ENCODE peak calls at places on chromosome 16, in five cellular contexts. One of them, this sample, is unnamed.

GRCh38 chr16:24688359-24688758 is 41.1 kb upstream of the TNRC6A start:
- DNase-seq in SK-N-SH: no peak
- DNase-seq in GM12878: no peak
- DNase-seq in K562: no peak
- DNase-seq in HepG2: no peak
- DNase-seq in this sample: no peak

GRCh38 chr16:4591191-4591590 is 23.5 kb downstream of the UBALD1 start:
- DNase-seq in HepG2: no peak
- DNase-seq in SK-N-SH: no peak
- DNase-seq in K562: no peak
- DNase-seq in GM12878: no peak
- DNase-seq in this sample: no peak

GRCh38 chr16:86391987-86392386 is 118.3 kb upstream of the FOXF1 start:
- DNase-seq in K562: no peak
- DNase-seq in HepG2: no peak
- DNase-seq in SK-N-SH: no peak
- DNase-seq in GM12878: no peak
- DNase-seq in this sample: no peak

GRCh38 chr16:30786936-30787612 is at the start of gene ZNF629:
- DNase-seq in HepG2: peak
- DNase-seq in K562: peak
- DNase-seq in SK-N-SH: peak
- DNase-seq in GM12878: no peak
- DNase-seq in this sample: no peak

GRCh38 chr16:19601083-19601976 is 45.8 kb downstream of the VPS35L start:
- DNase-seq in K562: peak
- DNase-seq in HepG2: peak
- DNase-seq in GM12878: no peak
- DNase-seq in SK-N-SH: peak
- DNase-seq in this sample: peak

GRCh38 chr16:72055911-72056310 is 1.6 kb downstream of the HP start:
- DNase-seq in SK-N-SH: no peak
- DNase-seq in HepG2: no peak
- DNase-seq in K562: no peak
- DNase-seq in GM12878: no peak
- DNase-seq in this sample: no peak

GRCh38 chr16:9003322-9003721 is 39.6 kb upstream of the USP7 start:
- DNase-seq in SK-N-SH: no peak
- DNase-seq in K562: no peak
- DNase-seq in GM12878: no peak
- DNase-seq in HepG2: no peak
- DNase-seq in this sample: no peak

GRCh38 chr16:27405546-27406451 is 3.8 kb downstream of the IL21R start:
- DNase-seq in HepG2: no peak
- DNase-seq in SK-N-SH: no peak
- DNase-seq in GM12878: no peak
- DNase-seq in K562: no peak
- DNase-seq in this sample: no peak

GRCh38 chr16:3879887-3880564 is 487 bp downstream of the CREBBP start:
- DNase-seq in HepG2: no peak
- DNase-seq in SK-N-SH: peak
- DNase-seq in GM12878: no peak
- DNase-seq in K562: peak
- DNase-seq in this sample: no peak

GRCh38 chr16:69745959-69746358 is 8.8 kb downstream of the NOB1 start:
- DNase-seq in GM12878: no peak
- DNase-seq in SK-N-SH: no peak
- DNase-seq in K562: no peak
- DNase-seq in HepG2: no peak
- DNase-seq in this sample: no peak

GRCh38 chr16:84891149-84891795 is 71.5 kb downstream of the CRISPLD2 start:
- DNase-seq in HepG2: no peak
- DNase-seq in SK-N-SH: no peak
- DNase-seq in K562: no peak
- DNase-seq in GM12878: no peak
- DNase-seq in this sample: no peak

GRCh38 chr16:30996324-30996999 is 11.5 kb downstream of the HSD3B7 start:
- DNase-seq in K562: no peak
- DNase-seq in HepG2: peak
- DNase-seq in SK-N-SH: no peak
- DNase-seq in GM12878: no peak
- DNase-seq in this sample: no peak

GRCh38 chr16:57609541-57610401 is 18.7 kb upstream of the ADGRG1 start:
- DNase-seq in SK-N-SH: peak
- DNase-seq in K562: no peak
- DNase-seq in HepG2: no peak
- DNase-seq in GM12878: peak
- DNase-seq in this sample: no peak

GRCh38 chr16:49022351-49022963 is 259.2 kb downstream of the CBLN1 start:
- DNase-seq in SK-N-SH: no peak
- DNase-seq in K562: no peak
- DNase-seq in HepG2: no peak
- DNase-seq in GM12878: no peak
- DNase-seq in this sample: no peak

GRCh38 chr16:29156511-29156910 is 171.7 kb downstream of the LAT start:
- DNase-seq in HepG2: no peak
- DNase-seq in K562: no peak
- DNase-seq in GM12878: no peak
- DNase-seq in SK-N-SH: no peak
- DNase-seq in this sample: no peak

GRCh38 chr16:4262303-4262835 is 10.5 kb downstream of the TFAP4 start:
- DNase-seq in SK-N-SH: peak
- DNase-seq in K562: no peak
- DNase-seq in HepG2: no peak
- DNase-seq in GM12878: no peak
- DNase-seq in this sample: no peak

GRCh38 chr16:77359065-77359502 is 75.8 kb downstream of the ADAMTS18 start:
- DNase-seq in K562: no peak
- DNase-seq in GM12878: no peak
- DNase-seq in SK-N-SH: no peak
- DNase-seq in HepG2: peak
- DNase-seq in this sample: no peak

GRCh38 chr16:89636663-89637062 is 20.8 kb downstream of the CHMP1A start:
- DNase-seq in HepG2: no peak
- DNase-seq in SK-N-SH: no peak
- DNase-seq in K562: no peak
- DNase-seq in GM12878: no peak
- DNase-seq in this sample: no peak

GRCh38 chr16:80197790-80198201 is 343.0 kb upstream of the DYNLRB2 start:
- DNase-seq in GM12878: no peak
- DNase-seq in SK-N-SH: no peak
- DNase-seq in K562: no peak
- DNase-seq in HepG2: peak
- DNase-seq in this sample: no peak

GRCh38 chr16:56835330-56835729 is 29.7 kb upstream of the SLC12A3 start:
- DNase-seq in SK-N-SH: no peak
- DNase-seq in HepG2: no peak
- DNase-seq in K562: no peak
- DNase-seq in GM12878: no peak
- DNase-seq in this sample: no peak

GRCh38 chr16:8675183-8676159 is 1.1 kb downstream of the ABAT start:
- DNase-seq in HepG2: peak
- DNase-seq in SK-N-SH: peak
- DNase-seq in K562: no peak
- DNase-seq in GM12878: no peak
- DNase-seq in this sample: no peak

GRCh38 chr16:83532634-83533033 is 275.1 kb upstream of the HSBP1 start:
- DNase-seq in GM12878: no peak
- DNase-seq in SK-N-SH: no peak
- DNase-seq in K562: no peak
- DNase-seq in HepG2: no peak
- DNase-seq in this sample: no peak

GRCh38 chr16:2515180-2515803 is 1.5 kb downstream of the ATP6V0C start:
- DNase-seq in K562: peak
- DNase-seq in GM12878: no peak
- DNase-seq in HepG2: no peak
- DNase-seq in SK-N-SH: no peak
- DNase-seq in this sample: peak
- H3K27ac ChIP-seq in K562: peak
- H3K27ac ChIP-seq in GM12878: peak
- H3K27ac ChIP-seq in HepG2: peak
- H3K27ac ChIP-seq in SK-N-SH: no peak
- H3K27ac ChIP-seq in this sample: peak

DNA sequence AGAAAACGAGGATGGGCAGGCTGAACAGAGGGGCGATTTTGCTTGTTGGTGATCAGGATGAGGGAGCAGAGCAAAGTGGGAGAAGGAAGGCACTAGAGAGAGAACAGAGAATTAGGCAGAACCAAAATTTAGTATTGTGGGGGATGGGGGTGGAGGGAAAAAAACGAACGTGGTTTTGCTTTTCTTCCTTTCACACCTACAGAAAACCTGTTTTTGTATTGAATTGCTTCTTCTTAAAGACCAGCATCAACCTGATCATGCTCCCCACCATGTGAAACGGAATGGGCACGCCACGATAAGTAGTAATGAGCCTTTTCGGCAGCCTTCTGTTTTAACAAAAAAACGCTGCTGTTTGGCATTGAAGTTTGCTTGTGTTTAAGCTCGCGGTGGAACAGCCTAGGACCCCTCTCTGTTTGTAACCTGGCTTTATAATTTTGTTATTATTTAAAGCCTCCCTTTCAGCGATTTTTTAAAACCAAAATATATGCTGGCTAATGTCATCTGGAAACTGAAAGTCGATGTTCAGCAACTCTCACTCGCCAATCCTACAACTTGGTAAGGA is 36.8 kb downstream of the ERCC4 start:
- DNase-seq in SK-N-SH: no peak
- DNase-seq in HepG2: no peak
- DNase-seq in K562: no peak
- DNase-seq in GM12878: peak
- DNase-seq in this sample: no peak
- TF ChIP-seq REST in SK-N-SH: no peak
- TF ChIP-seq REST in HepG2: no peak
- TF ChIP-seq REST in K562: no peak
- TF ChIP-seq REST in GM12878: no peak
- TF ChIP-seq REST in this sample: no peak

GRCh38 chr16:75203667-75204409 is 3.1 kb downstream of the CTRB2 start:
- DNase-seq in K562: peak
- DNase-seq in HepG2: no peak
- DNase-seq in GM12878: no peak
- DNase-seq in SK-N-SH: no peak
- DNase-seq in this sample: no peak
- TF ChIP-seq GABPA in K562: no peak
- TF ChIP-seq GABPA in HepG2: no peak
- TF ChIP-seq GABPA in GM12878: no peak
- TF ChIP-seq GABPA in SK-N-SH: no peak
- TF ChIP-seq GABPA in this sample: no peak

DNA sequence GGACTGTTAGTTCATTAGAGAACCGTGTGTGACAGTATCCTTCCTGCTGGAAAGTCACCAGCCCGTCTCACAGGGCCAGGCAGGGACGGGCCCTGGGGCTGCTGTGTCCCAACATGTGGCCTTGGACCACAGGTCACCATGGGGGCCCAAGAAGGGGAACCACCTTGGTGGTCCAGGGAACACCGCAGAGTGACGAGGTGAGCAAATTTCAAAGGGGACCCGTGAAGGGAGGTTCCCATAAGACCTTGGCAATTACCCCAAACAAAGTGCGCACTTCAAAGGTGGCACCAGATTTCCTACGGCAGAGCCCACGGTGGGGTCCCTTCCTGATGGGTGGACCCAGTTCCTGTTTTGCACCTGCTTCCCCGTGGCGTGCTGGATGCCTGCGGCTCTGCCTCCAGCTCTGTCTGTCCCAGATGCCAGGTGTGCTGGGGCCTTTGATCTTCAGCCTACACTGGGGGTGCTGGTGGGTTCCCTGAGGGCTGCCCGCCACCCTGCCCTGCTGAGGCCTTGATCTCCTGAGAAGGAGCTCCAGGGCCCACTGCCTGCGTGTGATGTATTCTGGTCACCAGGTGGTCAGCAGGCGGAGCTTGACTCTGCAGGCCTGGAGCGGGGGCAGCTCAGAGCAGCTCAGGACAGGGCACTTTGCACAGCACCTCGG is 27.0 kb downstream of the SLC7A5 start:
- DNase-seq in SK-N-SH: no peak
- DNase-seq in HepG2: peak
- DNase-seq in K562: no peak
- DNase-seq in GM12878: no peak
- DNase-seq in this sample: no peak
- H3K27ac ChIP-seq in SK-N-SH: no peak
- H3K27ac ChIP-seq in HepG2: peak
- H3K27ac ChIP-seq in K562: no peak
- H3K27ac ChIP-seq in GM12878: no peak
- H3K27ac ChIP-seq in this sample: no peak